ENCODE peak calls at places on chromosome 14, in nine cellular contexts. J is stomach; Y is A549; L is GM06990; X is stromal cell of bone marrow; C is stimulated activated CD4-positive, alpha-beta T cell treated with anti-CD3 and anti-CD28 coated beads, TNF-alpha, amount 100 ng/mL, for 4 hours; M is T47D; E is activated CD8-positive, alpha-beta memory T cell treated with anti-CD3 and anti-CD28 coated beads, Interleukin-2, amount 50 U/mL, for 4 hours; P is IMR-90. K is an unnamed sample.

GRCh38 chr14:68894802-68895201 is 84.3 kb downstream of the ACTN1 start:
- DNase-seq in J (no peak), Y (no peak), L (no peak), X (peak), C (no peak), M (no peak), E (no peak), P (peak), K (no peak)

GRCh38 chr14:58787601-58788000 is 149.8 kb downstream of the DACT1 start:
- DNase-seq in J (no peak), Y (no peak), L (no peak), X (no peak), C (no peak), M (no peak), E (no peak), P (no peak), K (no peak)

GRCh38 chr14:33938131-33938949 is 12.5 kb downstream of the EGLN3 start:
- DNase-seq in J (peak), Y (peak), L (no peak), X (no peak), C (no peak), M (no peak), E (no peak), P (no peak), K (peak)

GRCh38 chr14:33352821-33353220 is 414.1 kb downstream of the NPAS3 start:
- DNase-seq in J (no peak), Y (no peak), L (no peak), X (no peak), C (no peak), M (no peak), E (no peak), P (no peak), K (no peak)

GRCh38 chr14:67856806-67857205 is 37.2 kb downstream of the RAD51B start:
- DNase-seq in J (no peak), Y (no peak), L (no peak), X (peak), C (no peak), M (peak), E (no peak), P (peak), K (no peak)

GRCh38 chr14:49858383-49858782 is 5.8 kb upstream of the NEMF start:
- DNase-seq in J (no peak), Y (no peak), L (peak), X (no peak), C (no peak), M (no peak), E (no peak), P (no peak), K (no peak)

GRCh38 chr14:36515896-36516718 is 3.9 kb downstream of the NKX2-1 start:
- DNase-seq in J (no peak), Y (no peak), L (no peak), X (no peak), C (no peak), M (no peak), E (no peak), P (no peak), K (no peak)

GRCh38 chr14:54109521-54110120 is 153.0 kb upstream of the BMP4 start:
- DNase-seq in J (no peak), Y (no peak), L (no peak), X (no peak), C (no peak), M (no peak), E (no peak), P (no peak), K (no peak)

GRCh38 chr14:34081576-34082136 is 130.8 kb upstream of the EGLN3 start:
- DNase-seq in J (peak), Y (peak), L (no peak), X (no peak), C (no peak), M (no peak), E (no peak), P (peak), K (no peak)

GRCh38 chr14:58722433-58722832 is 84.7 kb downstream of the DACT1 start:
- DNase-seq in J (no peak), Y (no peak), L (no peak), X (no peak), C (no peak), M (no peak), E (no peak), P (no peak), K (no peak)

GRCh38 chr14:101449114-101449513 is 112.2 kb upstream of the DIO3 start:
- DNase-seq in J (no peak), Y (no peak), L (no peak), X (no peak), C (no peak), M (no peak), E (no peak), P (no peak), K (no peak)

GRCh38 chr14:61116369-61116768 is 135.3 kb downstream of the SLC38A6 start:
- DNase-seq in J (no peak), Y (no peak), L (no peak), X (no peak), C (no peak), M (no peak), E (no peak), P (no peak), K (no peak)

GRCh38 chr14:96586921-96587822 is 85.0 kb downstream of the PAPOLA start:
- DNase-seq in J (no peak), Y (no peak), L (no peak), X (no peak), C (no peak), M (no peak), E (no peak), P (no peak), K (no peak)

GRCh38 chr14:48398675-48399282 is 723.4 kb upstream of the MDGA2 start:
- DNase-seq in J (no peak), Y (peak), L (no peak), X (peak), C (no peak), M (peak), E (no peak), P (peak), K (no peak)

GRCh38 chr14:101874001-101874400 is 90.4 kb upstream of the DYNC1H1 start:
- DNase-seq in J (no peak), Y (no peak), L (no peak), X (no peak), C (no peak), M (no peak), E (no peak), P (no peak), K (no peak)

GRCh38 chr14:99271951-99272668 is at the start of gene BCL11B:
- DNase-seq in J (peak), Y (peak), L (peak), X (peak), C (peak), M (peak), E (peak), P (peak), K (peak)

GRCh38 chr14:68655021-68655811 is 137.7 kb downstream of the ZFP36L1 start:
- DNase-seq in J (no peak), Y (no peak), L (no peak), X (no peak), C (no peak), M (no peak), E (no peak), P (peak), K (no peak)

GRCh38 chr14:97185186-97185585 is 388.0 kb downstream of the VRK1 start:
- DNase-seq in J (no peak), Y (no peak), L (no peak), X (no peak), C (no peak), M (peak), E (no peak), P (no peak), K (no peak)

GRCh38 chr14:40252817-40253447 is 820.7 kb upstream of the FBXO33 start:
- DNase-seq in J (no peak), Y (no peak), L (no peak), X (no peak), C (no peak), M (no peak), E (no peak), P (no peak), K (no peak)

GRCh38 chr14:35883677-35884293 is 57.6 kb downstream of the BRMS1L start:
- DNase-seq in J (peak), Y (peak), L (no peak), X (no peak), C (no peak), M (peak), E (peak), P (peak), K (no peak)

GRCh38 chr14:50669441-50669986 is 1.4 kb upstream of the SAV1 start:
- DNase-seq in J (no peak), Y (no peak), L (no peak), X (no peak), C (no peak), M (no peak), E (no peak), P (no peak), K (no peak)

GRCh38 chr14:75769047-75769685 is 108.1 kb downstream of the TTLL5 start:
- DNase-seq in J (no peak), Y (no peak), L (peak), X (peak), C (no peak), M (no peak), E (no peak), P (peak), K (no peak)

GRCh38 chr14:37592288-37593274 is 2.5 kb downstream of the FOXA1 start:
- DNase-seq in J (no peak), Y (no peak), L (no peak), X (no peak), C (no peak), M (no peak), E (no peak), P (no peak), K (no peak)

K was measured in prostate gland.